ENCODE peak calls at places on chromosome 1, in seven cellular contexts. A is AG09319, W is neural crest cell, R is mucosa of descending colon, U is AG09309, J is H9, L is mesothelial cell of epicardium. G is an unnamed sample.
A peak's percentile ranks its signal among the peaks of the same experiment; 100 is the strongest.

GRCh38 chr1:161721738-161722343 is 497 bp downstream of the FCRLB start:
- DNase-seq in A (no peak), W (no peak), R (no peak), U (peak; percentile 74), J (no peak), L (no peak), G (no peak)

GRCh38 chr1:113434874-113435175 is 44.5 kb downstream of the MAGI3 start:
- DNase-seq in A (no peak), W (no peak), R (no peak), U (no peak), J (no peak), L (no peak), G (no peak)

GRCh38 chr1:66599346-66599745 is 65.4 kb downstream of the SGIP1 start:
- DNase-seq in A (no peak), W (no peak), R (no peak), U (no peak), J (no peak), L (no peak), G (no peak)

GRCh38 chr1:77533660-77534295 is 148.7 kb downstream of the ZZZ3 start:
- DNase-seq in A (peak; percentile 54), W (peak; percentile 73), R (peak; percentile 23), U (no peak), J (peak; percentile 64), L (peak; percentile 62), G (peak; percentile 75)

GRCh38 chr1:226656601-226657277 is 82.3 kb downstream of the ITPKB start:
- DNase-seq in A (peak; percentile 77), W (no peak), R (peak; percentile 58), U (peak; percentile 62), J (no peak), L (no peak), G (no peak)

GRCh38 chr1:193070942-193071341 is 11.5 kb downstream of the RO60 start:
- DNase-seq in A (no peak), W (no peak), R (no peak), U (no peak), J (peak; percentile 36), L (no peak), G (no peak)

GRCh38 chr1:58432813-58433668 is 113.5 kb downstream of the OMA1 start:
- DNase-seq in A (peak; percentile 55), W (peak; percentile 50), R (peak; percentile 5), U (peak; percentile 94), J (peak; percentile 88), L (peak; percentile 54), G (peak; percentile 27)

GRCh38 chr1:160127865-160128523 is 12.4 kb downstream of the ATP1A2 start:
- DNase-seq in A (no peak), W (no peak), R (no peak), U (peak; percentile 13), J (no peak), L (no peak), G (no peak)

GRCh38 chr1:207993477-207994445 is 82.8 kb upstream of the CD34 start:
- DNase-seq in A (no peak), W (no peak), R (no peak), U (no peak), J (peak; percentile 64), L (no peak), G (no peak)

GRCh38 chr1:197908695-197909336 is 6.4 kb downstream of the C1orf53 start:
- DNase-seq in A (no peak), W (no peak), R (no peak), U (no peak), J (no peak), L (peak; percentile 55), G (no peak)

GRCh38 chr1:61334718-61335589 is 252.6 kb downstream of the NFIA start:
- DNase-seq in A (no peak), W (no peak), R (no peak), U (no peak), J (no peak), L (peak; percentile 51), G (no peak)

DNA sequence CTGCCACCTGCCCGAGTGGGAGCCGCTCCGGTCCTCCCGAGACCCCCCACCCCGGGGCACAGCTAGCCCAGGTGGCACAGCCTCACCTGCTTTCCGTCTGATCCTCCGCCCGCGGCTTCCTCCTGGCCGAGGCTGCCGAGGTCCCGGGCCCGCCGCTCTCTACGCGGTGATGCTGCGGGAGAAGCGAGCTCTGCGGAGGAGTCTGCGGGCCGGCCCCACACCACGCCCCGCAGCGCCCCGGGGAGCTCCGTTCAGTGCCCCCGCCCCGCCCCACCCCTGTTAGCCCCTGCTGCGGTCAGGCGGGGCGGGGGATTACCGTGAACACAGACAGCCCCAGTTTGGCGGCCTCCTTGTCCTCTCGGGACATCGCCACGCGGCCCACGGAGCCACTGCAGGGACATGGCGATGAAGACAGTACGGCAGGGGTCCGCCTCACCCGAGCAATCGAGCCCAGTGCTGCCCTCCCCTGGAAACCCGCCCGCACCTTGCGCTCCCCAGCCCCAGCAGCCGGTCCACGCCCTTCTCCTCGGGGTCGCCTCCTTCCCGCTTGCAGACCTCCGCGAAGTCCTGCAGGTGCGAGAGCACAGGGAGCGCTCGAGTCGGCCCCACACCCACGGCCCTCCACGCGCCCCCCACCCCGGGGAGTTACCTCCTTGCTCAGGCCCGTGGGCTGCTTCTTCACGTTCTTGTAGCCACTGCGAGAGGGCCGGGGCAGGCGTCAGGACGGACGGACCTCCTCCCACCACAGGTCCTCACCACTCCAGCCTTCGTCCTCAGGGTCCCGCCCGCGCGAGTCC is 933 bp downstream of the C1orf35 start:
- DNase-seq in A (no peak), W (peak; percentile 45), R (peak; percentile 58), U (no peak), J (peak; percentile 60), L (peak; percentile 63), G (peak; percentile 82)
- TF ChIP-seq CTCF in A (peak; percentile 9), W (peak; percentile 49), R (no peak), U (peak; percentile 36), J (peak; percentile 49), L (no peak), G (peak; percentile 55)

DNA sequence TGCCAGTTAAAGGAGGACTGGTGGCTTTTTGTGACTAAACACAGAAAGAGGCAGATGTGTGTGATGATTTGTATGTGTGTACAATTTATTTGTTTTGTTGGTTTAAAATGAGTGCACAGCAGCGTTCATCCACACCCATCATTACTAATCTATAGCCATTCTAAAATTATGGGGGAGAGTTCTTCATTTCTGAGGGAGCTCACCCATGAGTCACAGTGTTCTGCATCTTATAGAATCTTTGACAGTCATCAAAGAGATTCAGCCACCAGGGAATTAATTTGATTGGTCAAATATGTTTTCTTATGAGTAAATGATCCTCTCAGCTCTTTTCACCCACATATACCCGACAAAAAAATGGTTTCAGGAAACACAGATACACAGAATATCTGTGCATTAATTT is 147.9 kb downstream of the GREM2 start:
- DNase-seq in A (no peak), W (no peak), R (no peak), U (no peak), J (no peak), L (no peak), G (no peak)
- TF ChIP-seq CTCF in A (no peak), W (no peak), R (no peak), U (no peak), J (no peak), L (no peak), G (no peak)

DNA sequence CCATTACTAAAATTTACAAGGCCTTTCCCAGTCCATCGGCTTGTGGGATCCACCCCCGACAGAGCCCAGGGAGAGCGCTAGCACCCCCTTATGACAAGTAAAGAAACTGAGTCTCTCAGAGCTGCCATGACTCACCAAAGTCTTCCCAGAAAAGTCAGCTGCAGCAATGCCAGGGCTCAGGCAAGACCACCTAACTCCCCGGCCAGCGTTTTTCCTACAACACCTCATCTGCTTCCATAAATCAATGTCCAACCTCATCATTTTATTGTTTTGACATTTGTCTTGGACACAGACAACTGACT is 15.0 kb downstream of the DHCR24 start:
- DNase-seq in A (no peak), W (no peak), R (no peak), U (no peak), J (no peak), L (no peak), G (no peak)
- TF ChIP-seq CTCF in A (no peak), W (no peak), R (no peak), U (peak; percentile 12), J (peak; percentile 34), L (no peak), G (no peak)

DNA sequence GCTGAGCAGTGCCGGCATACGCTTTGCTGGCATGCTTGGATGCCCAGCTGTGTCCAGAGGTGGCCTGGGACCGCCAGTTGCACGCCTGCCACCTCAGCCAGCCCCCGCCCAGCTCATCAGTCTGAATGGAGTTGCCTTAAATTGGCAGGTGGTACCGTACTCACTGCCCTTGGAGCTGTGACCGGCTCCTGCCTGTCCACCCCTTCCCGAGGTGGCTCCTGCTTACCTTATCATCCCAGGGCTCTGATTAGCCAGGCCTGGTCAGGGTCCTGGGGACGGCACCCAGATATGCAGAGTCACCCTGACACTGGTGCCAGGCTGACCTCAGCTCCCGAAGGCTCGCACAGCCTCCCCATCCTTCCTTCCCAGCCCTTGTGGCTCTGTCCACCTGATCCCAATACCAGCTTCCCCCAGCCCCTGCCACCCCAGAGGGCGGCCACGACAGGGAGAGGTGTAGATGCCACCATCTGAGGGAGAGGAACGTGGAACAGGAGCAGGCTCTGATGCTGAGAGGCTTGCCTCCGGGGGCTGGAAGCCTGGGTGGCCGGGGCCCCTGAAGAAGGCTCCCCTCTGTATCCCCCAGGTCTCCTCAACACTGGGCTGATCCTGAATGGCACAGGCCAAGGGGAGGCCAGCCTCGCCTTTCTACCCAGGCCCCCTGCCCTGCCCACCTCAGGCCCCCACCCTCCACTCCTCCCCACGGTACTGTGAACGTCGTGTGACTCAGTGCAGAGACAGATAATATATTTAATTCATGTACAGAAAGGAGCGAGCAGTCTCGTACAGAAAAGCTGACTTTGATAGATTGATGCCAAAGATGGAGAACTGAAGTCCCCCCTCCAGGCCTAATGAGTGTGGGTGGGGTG is 27.8 kb downstream of the CDK18 start:
- DNase-seq in A (no peak), W (no peak), R (no peak), U (no peak), J (no peak), L (no peak), G (no peak)
- TF ChIP-seq CTCF in A (no peak), W (no peak), R (no peak), U (no peak), J (no peak), L (no peak), G (no peak)

GRCh38 chr1:63322944-63323865 is 838 bp downstream of the FOXD3 start:
- DNase-seq in A (no peak), W (peak; percentile 46), R (peak; percentile 42), U (no peak), J (peak; percentile 74), L (peak; percentile 55), G (peak; percentile 50)
- TF ChIP-seq CTCF in A (no peak), W (peak; percentile 12), R (no peak), U (no peak), J (no peak), L (no peak), G (peak; percentile 30)

DNA sequence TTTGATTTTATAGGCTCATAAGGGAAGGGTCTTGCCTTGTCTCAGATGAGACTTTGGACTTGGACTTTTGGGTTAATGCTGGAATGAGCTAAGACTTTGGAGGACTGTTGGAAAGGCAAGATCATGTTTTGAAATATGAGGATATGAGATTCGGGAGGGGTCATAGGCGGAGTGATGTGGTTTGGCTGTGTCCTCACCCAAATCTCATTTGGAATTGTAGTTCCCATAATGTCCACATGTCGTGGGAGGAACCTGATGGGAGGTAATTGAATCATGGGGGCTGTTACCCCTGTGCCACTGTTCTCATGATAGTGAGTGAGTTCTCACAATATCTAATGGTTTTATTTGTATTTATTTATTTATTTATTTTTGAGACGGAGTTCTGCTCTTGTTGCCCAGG is 6.9 kb upstream of the CSDE1 start:
- DNase-seq in A (no peak), W (no peak), R (no peak), U (no peak), J (no peak), L (no peak), G (no peak)
- TF ChIP-seq CTCF in A (no peak), W (peak; percentile 37), R (no peak), U (no peak), J (peak; percentile 35), L (peak; percentile 35), G (no peak)